ENCODE peak calls at places on chromosome 19, in seven cellular contexts. W is CD8-positive, alpha-beta memory T cell; N is lower leg skin; F is stimulated activated CD4-positive, alpha-beta T cell treated with anti-CD3 and anti-CD28 coated beads, Interleukin-1b, Interleukin-23, amount 100 ng/mL, for 4 hours; L is CD4-positive, alpha-beta T cell; B is activated T-helper 9 cell treated with anti-CD3 and anti-CD28 coated beads, Interleukin-2, amount 50 U/mL, for 16 hours; J is pancreas. Q is an unnamed sample.
A peak's percentile ranks its signal among the peaks of the same experiment; 100 is the strongest.

GRCh38 chr19:37817180-37817911 is 38.0 kb upstream of the ZNF573 start:
- DNase-seq in L (peak; percentile 2), J (peak; percentile 72), N (no peak), B (peak; percentile 23), F (no peak), W (peak; percentile 47), Q (no peak)

GRCh38 chr19:45322744-45323281 is at the start of gene CKM:
- DNase-seq in N (no peak), W (no peak), B (no peak), F (no peak), J (no peak), L (no peak), Q (no peak)

GRCh38 chr19:54470991-54471782 is 1.9 kb downstream of the CDC42EP5 start:
- DNase-seq in J (no peak), L (no peak), N (peak; percentile 91), W (no peak), B (no peak), F (no peak), Q (peak; percentile 43)

GRCh38 chr19:16258440-16258903 is 60.8 kb downstream of the AP1M1 start:
- DNase-seq in J (no peak), L (no peak), F (no peak), W (no peak), N (peak; percentile 93), B (no peak), Q (no peak)

GRCh38 chr19:31096047-31096446 is 253.2 kb downstream of the TSHZ3 start:
- DNase-seq in J (no peak), B (no peak), W (no peak), L (no peak), F (no peak), N (no peak), Q (no peak)

GRCh38 chr19:18660051-18660910 is 23.2 kb upstream of the CRTC1 start:
- DNase-seq in N (no peak), L (no peak), F (no peak), J (no peak), B (no peak), W (no peak), Q (peak; percentile 68)

GRCh38 chr19:58531052-58531600 is 11.5 kb upstream of the ZBTB45 start:
- DNase-seq in L (no peak), W (no peak), J (no peak), B (no peak), F (no peak), N (no peak), Q (no peak)

GRCh38 chr19:2548966-2549365 is 73.0 kb downstream of the GADD45B start:
- DNase-seq in N (no peak), W (no peak), L (no peak), B (no peak), F (no peak), J (no peak), Q (no peak)

GRCh38 chr19:737591-738093 is 13.3 kb upstream of the MISP start:
- DNase-seq in J (no peak), B (peak; percentile 42), W (peak; percentile 55), L (peak; percentile 36), N (no peak), F (peak; percentile 49), Q (no peak)

GRCh38 chr19:19588546-19588945 is 29.9 kb downstream of the PBX4 start:
- DNase-seq in J (no peak), L (no peak), W (no peak), B (no peak), N (no peak), F (no peak), Q (no peak)

GRCh38 chr19:3509566-3509989 is 3.5 kb downstream of the FZR1 start:
- DNase-seq in N (no peak), J (no peak), B (no peak), L (no peak), F (no peak), W (no peak), Q (peak; percentile 60)

GRCh38 chr19:58154287-58154678 is 3.7 kb upstream of the ZNF329 start:
- DNase-seq in L (no peak), W (no peak), B (no peak), F (no peak), N (no peak), J (peak; percentile 26), Q (no peak)

GRCh38 chr19:33177417-33177976 is 16.6 kb upstream of the LRP3 start:
- DNase-seq in F (no peak), L (peak; percentile 73), B (no peak), N (peak; percentile 95), J (no peak), W (no peak), Q (no peak)

GRCh38 chr19:1064661-1065605 is 2.0 kb upstream of the ARHGAP45 start:
- DNase-seq in J (no peak), W (peak; percentile 71), F (peak; percentile 61), N (no peak), B (peak; percentile 68), L (no peak), Q (peak; percentile 54)

GRCh38 chr19:54201980-54202379 is 1.3 kb downstream of the RPS9 start:
- DNase-seq in J (no peak), L (no peak), N (no peak), B (no peak), F (no peak), W (no peak), Q (no peak)

GRCh38 chr19:3151563-3152430 is 16.0 kb downstream of the GNA15 start:
- DNase-seq in F (no peak), W (no peak), N (no peak), L (no peak), J (no peak), B (no peak), Q (no peak)

GRCh38 chr19:52622261-52622660 is 15.9 kb downstream of the ZNF83 start:
- DNase-seq in J (no peak), N (no peak), B (no peak), L (no peak), F (no peak), W (no peak), Q (no peak)

GRCh38 chr19:12834418-12834943 is at the start of gene RTBDN:
- DNase-seq in B (no peak), W (no peak), F (no peak), J (no peak), L (no peak), N (no peak), Q (no peak)

GRCh38 chr19:58328999-58329398 is 2.2 kb downstream of the ZSCAN22 start:
- DNase-seq in B (no peak), W (peak; percentile 19), N (no peak), J (no peak), L (no peak), F (no peak), Q (no peak)

GRCh38 chr19:30564551-30565011 is 192.4 kb downstream of the ZNF536 start:
- DNase-seq in L (no peak), B (no peak), F (no peak), N (no peak), W (no peak), J (no peak), Q (no peak)

GRCh38 chr19:40691421-40692211 is 1.2 kb upstream of the NUMBL start:
- DNase-seq in J (no peak), B (no peak), L (no peak), N (no peak), F (no peak), W (no peak), Q (no peak)

Q was measured in PC-9.